ENCODE peak calls at places on chromosomes 13 and 19, in six cellular contexts. K, G, S, V, W and A are unnamed samples.

GRCh38 chr19:18017275-18018083 is 9.5 kb downstream of the ARRDC2 start:
- DNase-seq in G (no peak), V (no peak), S (peak; percentile 36), W (no peak), K (no peak), A (no peak)

GRCh38 chr13:28586585-28587540 is 72.1 kb upstream of the POMP start:
- DNase-seq in W (no peak), K (peak; percentile 31), G (no peak), S (no peak), V (no peak), A (no peak)

GRCh38 chr13:95512424-95512823 is 40.1 kb upstream of the CLDN10 start:
- DNase-seq in W (no peak), G (no peak), V (no peak), K (no peak), S (no peak), A (no peak)

GRCh38 chr13:36950920-36951319 is 30.9 kb upstream of the SMAD9 start:
- DNase-seq in G (no peak), S (no peak), K (no peak), W (no peak), V (no peak), A (no peak)

GRCh38 chr19:55370305-55370988 is at the start of gene IL11:
- DNase-seq in K (no peak), G (no peak), S (no peak), V (no peak), W (no peak), A (no peak)

GRCh38 chr19:36152061-36152885 is at the start of gene COX7A1:
- DNase-seq in K (peak; percentile 69), V (no peak), W (no peak), G (no peak), S (no peak), A (peak; percentile 80)

GRCh38 chr13:75787249-75787940 is 151.3 kb downstream of the LMO7 start:
- DNase-seq in S (no peak), G (no peak), V (no peak), W (no peak), K (no peak), A (no peak)

GRCh38 chr13:46679369-46680180 is 117.4 kb downstream of the ESD start:
- DNase-seq in W (no peak), K (no peak), G (peak; percentile 56), S (no peak), V (no peak), A (no peak)

GRCh38 chr13:97749174-97749573 is 204.3 kb upstream of the IPO5 start:
- DNase-seq in G (no peak), S (no peak), V (no peak), K (peak; percentile 15), W (no peak), A (no peak)

GRCh38 chr19:45939792-45940514 is 25.4 kb upstream of the NANOS2 start:
- DNase-seq in K (peak; percentile 72), V (no peak), G (no peak), W (no peak), S (no peak), A (no peak)

GRCh38 chr19:6233827-6234511 is 45.8 kb downstream of the MLLT1 start:
- DNase-seq in G (no peak), W (no peak), V (no peak), K (no peak), S (peak; percentile 62), A (no peak)

GRCh38 chr13:32861304-32861703 is 154.9 kb upstream of the KL start:
- DNase-seq in V (no peak), W (no peak), K (no peak), G (no peak), S (no peak), A (no peak)

GRCh38 chr13:30148171-30148754 is 159.1 kb downstream of the KATNAL1 start:
- DNase-seq in K (no peak), W (no peak), S (no peak), V (no peak), G (no peak), A (no peak)

GRCh38 chr19:1984360-1984759 is 31.2 kb downstream of the BTBD2 start:
- DNase-seq in G (no peak), S (no peak), V (no peak), K (no peak), W (no peak), A (no peak)

GRCh38 chr13:30091035-30091434 is 216.3 kb downstream of the KATNAL1 start:
- DNase-seq in K (no peak), S (no peak), W (no peak), V (no peak), G (no peak), A (no peak)

GRCh38 chr13:73075546-73075945 is 16.7 kb downstream of the KLF5 start:
- DNase-seq in W (no peak), G (no peak), K (peak; percentile 91), V (no peak), S (no peak), A (no peak)

GRCh38 chr13:26465514-26465913 is 92.0 kb upstream of the WASF3 start:
- DNase-seq in W (no peak), G (no peak), K (no peak), V (no peak), S (no peak), A (no peak)

GRCh38 chr19:11598103-11598483 is 810 bp downstream of the ZNF627 start:
- DNase-seq in W (no peak), S (no peak), V (no peak), K (no peak), G (no peak), A (no peak)

GRCh38 chr19:5644051-5644450 is 21.2 kb downstream of the SAFB start:
- DNase-seq in W (no peak), V (no peak), S (no peak), K (no peak), G (no peak), A (no peak)

GRCh38 chr13:80217614-80218456 is 123.1 kb downstream of the SPRY2 start:
- DNase-seq in K (peak; percentile 44), S (no peak), W (no peak), V (no peak), G (no peak), A (no peak)

GRCh38 chr19:3682286-3682685 is 18.0 kb downstream of the PIP5K1C start:
- DNase-seq in W (no peak), V (no peak), G (no peak), S (no peak), K (no peak), A (no peak)

GRCh38 chr19:8174706-8175105 is 25.3 kb upstream of the FBN3 start:
- DNase-seq in W (no peak), K (no peak), G (no peak), V (no peak), S (no peak), A (no peak)

GRCh38 chr19:47274071-47274890 is at the start of gene INAFM1:
- DNase-seq in S (peak; percentile 86), W (peak; percentile 97), G (peak; percentile 83), V (peak; percentile 100), K (peak; percentile 95), A (peak; percentile 100)

GRCh38 chr19:3459322-3459881 is 20.9 kb downstream of the SMIM24 start:
- DNase-seq in S (no peak), W (peak; percentile 72), K (peak; percentile 78), G (peak; percentile 60), V (no peak), A (peak; percentile 94)

GRCh38 chr19:42561512-42561911 is 33.2 kb downstream of the CEACAM8 start:
- DNase-seq in G (no peak), V (no peak), S (no peak), W (no peak), K (peak; percentile 9), A (no peak)

GRCh38 chr19:18418725-18419194 is 438 bp upstream of the SSBP4 start:
- DNase-seq in S (no peak), G (no peak), V (no peak), W (peak; percentile 65), K (peak; percentile 43), A (no peak)

GRCh38 chr13:101447852-101448251 is 4.6 kb upstream of the ITGBL1 start:
- DNase-seq in V (no peak), W (no peak), S (no peak), K (no peak), G (no peak), A (no peak)

GRCh38 chr13:107866007-107866665 is 349.2 kb downstream of the LIG4 start:
- DNase-seq in V (no peak), G (no peak), W (no peak), S (peak; percentile 25), K (peak; percentile 63), A (no peak)

GRCh38 chr19:995051-995827 is 5.0 kb upstream of the GRIN3B start:
- DNase-seq in G (no peak), S (no peak), V (no peak), W (no peak), K (no peak), A (no peak)

GRCh38 chr13:51041126-51041525 is 69.9 kb downstream of the C13orf42 start:
- DNase-seq in V (no peak), K (no peak), S (no peak), W (no peak), G (no peak), A (no peak)

GRCh38 chr19:43765109-43765876 is 10.5 kb upstream of the SMG9 start:
- DNase-seq in W (peak; percentile 74), V (peak; percentile 89), K (no peak), S (peak; percentile 71), G (peak; percentile 93), A (no peak)

GRCh38 chr19:58513694-58514563 is 2.1 kb upstream of the SLC27A5 start:
- DNase-seq in S (peak; percentile 85), K (peak; percentile 96), G (peak; percentile 60), V (peak; percentile 98), W (peak; percentile 91), A (peak; percentile 92)

GRCh38 chr19:18418034-18418724 is 1.0 kb upstream of the SSBP4 start:
- DNase-seq in V (peak; percentile 76), G (no peak), W (peak; percentile 52), K (no peak), S (no peak), A (peak; percentile 83)